ENCODE peak calls at places on chromosomes 1 and 21, in ten cellular contexts. I is CD8-positive, alpha-beta T cell; V is psoas muscle; P is uterus; K is upper lobe of right lung; D is RWPE2; L is neural progenitor cell; A is fibroblast of pulmonary artery; T is H9; C is AG09319. Q is an unnamed sample.

GRCh38 chr1:24541711-24542346 is 14.1 kb upstream of the NCMAP start:
- DNase-seq in K (peak), L (peak), D (no peak), V (no peak), P (no peak), I (no peak), A (no peak), T (no peak), C (no peak), Q (no peak)

GRCh38 chr1:243931957-243932356 is 81.9 kb upstream of the AKT3 start:
- DNase-seq in D (no peak), V (no peak), I (no peak), L (no peak), C (no peak), P (no peak), K (no peak), T (no peak), A (no peak), Q (no peak)

GRCh38 chr1:36149237-36149972 is at the start of gene TRAPPC3:
- DNase-seq in V (peak), D (peak), P (peak), I (peak), A (peak), L (peak), C (peak), T (peak), K (peak), Q (peak)

GRCh38 chr21:39616373-39616772 is 3.6 kb downstream of the B3GALT5 start:
- DNase-seq in I (no peak), P (no peak), T (no peak), A (no peak), D (no peak), C (no peak), L (no peak), V (no peak), K (no peak), Q (no peak)

GRCh38 chr1:6794164-6794563 is 8.9 kb downstream of the CAMTA1 start:
- DNase-seq in V (no peak), K (no peak), C (no peak), L (peak), A (peak), I (no peak), T (no peak), D (no peak), P (no peak), Q (no peak)

GRCh38 chr1:166069390-166069789 is 97.4 kb downstream of the FAM78B start:
- DNase-seq in P (no peak), A (peak), I (no peak), L (peak), T (no peak), C (no peak), K (no peak), V (no peak), D (no peak), Q (no peak)

GRCh38 chr21:44880762-44881585 is 7.5 kb upstream of the PTTG1IP start:
- DNase-seq in L (no peak), C (no peak), D (no peak), A (peak), K (peak), V (no peak), P (no peak), I (no peak), T (no peak), Q (peak)

GRCh38 chr1:38785285-38786039 is 74.1 kb downstream of the RRAGC start:
- DNase-seq in K (no peak), T (no peak), A (no peak), D (no peak), V (no peak), C (no peak), P (no peak), L (no peak), I (no peak), Q (no peak)

GRCh38 chr1:170666661-170667060 is 2.7 kb downstream of the PRRX1 start:
- DNase-seq in K (no peak), C (no peak), T (peak), A (no peak), I (no peak), D (no peak), V (peak), P (peak), L (peak), Q (peak)

GRCh38 chr1:2316451-2316940 is 74.9 kb downstream of the MORN1 start:
- DNase-seq in K (no peak), D (no peak), L (no peak), P (no peak), C (no peak), I (no peak), V (no peak), A (no peak), T (no peak), Q (no peak)

GRCh38 chr1:155219592-155220031 is 11.1 kb downstream of the MTX1 start:
- DNase-seq in D (no peak), P (no peak), C (no peak), K (no peak), V (no peak), I (no peak), L (peak), T (peak), A (no peak), Q (no peak)

GRCh38 chr1:174968750-174969244 is 30.9 kb upstream of the CACYBP start:
- DNase-seq in C (no peak), L (no peak), V (no peak), D (no peak), K (no peak), P (no peak), I (no peak), A (peak), T (no peak), Q (no peak)

GRCh38 chr1:107057197-107058133 is 991 bp downstream of the PRMT6 start:
- DNase-seq in L (peak), I (peak), K (peak), T (peak), D (peak), C (no peak), P (peak), A (peak), V (peak), Q (peak)

GRCh38 chr21:36917487-36918158 is 48.8 kb downstream of the HLCS start:
- DNase-seq in L (peak), I (no peak), A (peak), T (peak), V (no peak), K (no peak), D (no peak), P (no peak), C (no peak), Q (no peak)

GRCh38 chr1:78145105-78145580 is 99.4 kb downstream of the GIPC2 start:
- DNase-seq in L (peak), K (no peak), V (peak), A (peak), D (no peak), P (peak), C (peak), T (peak), I (no peak), Q (no peak)

GRCh38 chr1:2228684-2229031 is 539 bp downstream of the SKI start:
- DNase-seq in L (no peak), I (no peak), K (no peak), A (peak), P (no peak), D (no peak), V (no peak), C (no peak), T (no peak), Q (peak)

GRCh38 chr1:13829152-13829769 is 129.3 kb downstream of the PRDM2 start:
- DNase-seq in P (no peak), I (no peak), C (no peak), K (peak), L (no peak), D (no peak), T (no peak), A (no peak), V (no peak), Q (no peak)

GRCh38 chr1:14516974-14517812 is 81.3 kb upstream of the KAZN start:
- DNase-seq in C (peak), K (no peak), V (no peak), T (no peak), A (peak), I (no peak), D (peak), P (no peak), L (no peak), Q (no peak)

GRCh38 chr1:153677718-153678518 is 570 bp upstream of the NPR1 start:
- DNase-seq in C (no peak), T (peak), V (peak), P (peak), K (no peak), L (peak), A (peak), I (no peak), D (no peak), Q (no peak)

GRCh38 chr1:31897534-31898100 is 40.6 kb downstream of the PTP4A2 start:
- DNase-seq in K (no peak), V (no peak), P (no peak), D (no peak), L (no peak), T (no peak), C (no peak), I (no peak), A (no peak), Q (no peak)

GRCh38 chr1:174791863-174792262 is 207.9 kb upstream of the CACYBP start:
- DNase-seq in D (no peak), I (no peak), A (no peak), P (no peak), K (no peak), L (no peak), T (no peak), V (no peak), C (no peak), Q (no peak)

GRCh38 chr1:65992160-65993046 is 199.7 kb downstream of the PDE4B start:
- DNase-seq in V (no peak), T (no peak), K (no peak), A (peak), P (no peak), I (no peak), D (no peak), L (peak), C (no peak), Q (no peak)

GRCh38 chr21:46128983-46129571 is 26.3 kb downstream of the FTCD start:
- DNase-seq in L (no peak), C (no peak), I (no peak), A (no peak), D (peak), V (peak), K (peak), T (no peak), P (no peak), Q (peak)

GRCh38 chr21:46130721-46131720 is 24.4 kb downstream of the FTCD start:
- DNase-seq in C (no peak), I (no peak), D (no peak), K (no peak), L (no peak), A (no peak), P (no peak), V (peak), T (no peak), Q (peak)

GRCh38 chr21:46131721-46132651 is 23.4 kb downstream of the FTCD start:
- DNase-seq in A (no peak), C (no peak), I (no peak), P (no peak), K (no peak), V (peak), D (no peak), L (no peak), T (no peak), Q (peak)

GRCh38 chr21:46128106-46128982 is 27.0 kb downstream of the FTCD start:
- DNase-seq in T (no peak), C (no peak), P (no peak), A (no peak), D (peak), V (no peak), L (peak), K (peak), I (no peak), Q (peak)

GRCh38 chr21:46129846-46130651 is 25.3 kb downstream of the FTCD start:
- DNase-seq in K (no peak), A (no peak), P (no peak), V (peak), I (no peak), D (no peak), L (no peak), T (no peak), C (no peak), Q (peak)
- TF ChIP-seq CTCF in K (no peak), A (no peak), P (no peak), V (no peak), I (no peak), D (no peak), L (no peak), T (no peak), C (no peak), Q (no peak)

GRCh38 chr1:204529371-204529895 is 13.2 kb downstream of the MDM4 start:
- DNase-seq in I (no peak), C (no peak), D (no peak), V (no peak), A (no peak), P (no peak), T (no peak), L (no peak), K (no peak), Q (no peak)
- TF ChIP-seq CTCF in I (no peak), C (no peak), D (no peak), V (no peak), A (no peak), P (no peak), T (peak), L (peak), K (no peak), Q (peak)

GRCh38 chr1:224774378-224774777 is 155.1 kb upstream of the DNAH14 start:
- DNase-seq in V (no peak), T (peak), A (no peak), L (no peak), K (no peak), P (no peak), D (no peak), I (no peak), C (no peak), Q (no peak)
- TF ChIP-seq CTCF in V (no peak), T (peak), A (peak), L (peak), K (peak), P (no peak), D (no peak), I (no peak), C (no peak), Q (no peak)

GRCh38 chr1:18875796-18876128 is 16.3 kb upstream of the TAS1R2 start:
- DNase-seq in D (no peak), A (no peak), C (no peak), K (no peak), I (no peak), L (no peak), T (no peak), V (no peak), P (no peak), Q (no peak)

GRCh38 chr1:18874036-18874435 is 14.6 kb upstream of the TAS1R2 start:
- DNase-seq in I (no peak), V (no peak), A (no peak), K (no peak), T (no peak), L (no peak), C (no peak), P (no peak), D (no peak), Q (no peak)

GRCh38 chr1:18874600-18874999 is 15.1 kb upstream of the TAS1R2 start:
- DNase-seq in C (no peak), A (no peak), K (no peak), V (no peak), I (no peak), P (no peak), L (no peak), D (no peak), T (no peak), Q (no peak)

GRCh38 chr1:18876210-18876609 is 16.8 kb upstream of the TAS1R2 start:
- DNase-seq in P (no peak), I (no peak), V (no peak), L (no peak), D (no peak), T (no peak), A (no peak), K (no peak), C (no peak), Q (no peak)

DNA sequence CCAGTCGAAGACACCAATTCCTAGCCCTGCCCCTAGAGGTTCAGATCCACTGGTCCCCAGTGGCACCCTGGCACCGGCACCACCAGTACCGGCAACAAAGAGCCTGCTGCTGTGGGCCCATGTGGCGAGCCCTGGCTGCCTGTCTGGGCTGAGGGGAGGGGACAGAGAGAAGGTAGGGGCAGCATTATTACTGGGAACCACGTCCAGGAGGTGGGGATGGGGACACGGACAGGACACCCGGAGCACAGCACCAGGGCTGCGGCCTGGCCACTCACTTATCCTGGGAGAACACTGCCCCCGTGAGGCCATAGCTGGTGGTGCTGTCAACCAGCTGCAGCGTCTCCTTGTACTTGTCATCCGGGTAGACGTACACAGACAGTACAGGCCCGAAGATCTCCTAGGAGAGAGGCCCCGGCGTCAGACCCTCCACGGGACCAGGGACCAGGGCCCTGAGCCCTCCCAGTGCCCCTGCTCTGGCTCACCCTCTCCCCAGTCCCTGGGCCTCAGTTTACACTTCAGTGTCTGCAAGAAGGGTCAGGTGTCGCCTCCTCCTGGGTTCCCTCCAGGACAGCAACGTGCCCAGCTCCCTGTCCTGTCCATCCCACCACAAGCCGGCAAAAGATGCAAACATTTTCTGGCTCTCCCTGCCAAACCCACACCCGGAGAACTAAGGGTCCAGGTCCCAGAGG is 15.8 kb upstream of the TAS1R2 start:
- DNase-seq in C (peak), D (no peak), L (peak), V (peak), A (peak), T (peak), I (peak), K (peak), P (peak), Q (no peak)
- TF ChIP-seq CTCF in C (peak), D (peak), L (peak), V (peak), A (peak), T (peak), I (peak), K (peak), P (peak), Q (peak)

GRCh38 chr1:117120774-117121588 is 568 bp downstream of the TRIM45 start:
- DNase-seq in K (no peak), D (no peak), P (no peak), C (no peak), V (no peak), A (no peak), L (peak), I (no peak), T (peak), Q (no peak)
- TF ChIP-seq CTCF in K (no peak), D (no peak), P (no peak), C (no peak), V (no peak), A (no peak), L (no peak), I (no peak), T (no peak), Q (no peak)